ENCODE peak calls at places on chromosomes 13 and 19, in four cellular contexts. Y is IMR-90, R is K562, L is A549. M is an unnamed sample.

GRCh38 chr19:10228925-10229324 is 2.2 kb downstream of the S1PR2 start:
- DNase-seq in Y (peak; percentile 41), R (peak; percentile 69), L (peak; percentile 59), M (no peak)

GRCh38 chr19:33427801-33428626 is 54.5 kb downstream of the CEBPG start:
- DNase-seq in Y (no peak), R (no peak), L (no peak), M (no peak)

GRCh38 chr13:102940143-102940542 is 94.3 kb downstream of the ERCC5 start:
- DNase-seq in Y (no peak), R (no peak), L (no peak), M (no peak)

GRCh38 chr13:20544186-20544914 is 18.7 kb upstream of the CRYL1 start:
- DNase-seq in Y (no peak), R (no peak), L (no peak), M (no peak)

GRCh38 chr13:20359335-20359734 is 127.2 kb upstream of the GJB6 start:
- DNase-seq in Y (peak; percentile 99), R (no peak), L (peak; percentile 32), M (no peak)

GRCh38 chr19:5738423-5738822 is 18.0 kb downstream of the CATSPERD start:
- DNase-seq in Y (no peak), R (no peak), L (no peak), M (no peak)

GRCh38 chr13:64314286-64314685 is 2898.6 kb upstream of the PCDH20 start:
- DNase-seq in Y (peak; percentile 61), R (no peak), L (no peak), M (no peak)

GRCh38 chr19:45076851-45077730 is 813 bp upstream of the ZNF296 start:
- DNase-seq in Y (no peak), R (no peak), L (no peak), M (no peak)

GRCh38 chr13:102897371-102898138 is 51.7 kb downstream of the ERCC5 start:
- DNase-seq in Y (no peak), R (no peak), L (no peak), M (no peak)

GRCh38 chr19:38046254-38047047 is 139.4 kb downstream of the SIPA1L3 start:
- DNase-seq in Y (no peak), R (no peak), L (no peak), M (peak; percentile 80)

GRCh38 chr19:19650331-19650730 is 6.9 kb upstream of the GMIP start:
- DNase-seq in Y (no peak), R (no peak), L (no peak), M (no peak)

GRCh38 chr13:74306496-74306895 is 172.3 kb upstream of the KLF12 start:
- DNase-seq in Y (peak; percentile 45), R (no peak), L (no peak), M (no peak)

GRCh38 chr19:14395710-14396338 is 14.6 kb downstream of the ADGRE5 start:
- DNase-seq in Y (no peak), R (peak; percentile 5), L (no peak), M (no peak)

GRCh38 chr19:15323496-15324235 is 8.7 kb downstream of the BRD4 start:
- DNase-seq in Y (peak; percentile 53), R (peak; percentile 42), L (no peak), M (no peak)

GRCh38 chr13:97223711-97224461 is 1.8 kb downstream of the MBNL2 start:
- DNase-seq in Y (peak; percentile 96), R (peak; percentile 32), L (peak; percentile 25), M (no peak)

GRCh38 chr19:45368127-45368526 is 2.2 kb downstream of the ERCC2 start:
- DNase-seq in Y (no peak), R (no peak), L (no peak), M (no peak)

GRCh38 chr19:44734357-44734756 is 14.2 kb upstream of the BCL3 start:
- DNase-seq in Y (no peak), R (no peak), L (no peak), M (no peak)

GRCh38 chr19:36266375-36266961 is 51.6 kb downstream of the ZNF146 start:
- DNase-seq in Y (no peak), R (peak; percentile 88), L (no peak), M (no peak)

GRCh38 chr19:11693505-11694499 is 44.9 kb downstream of the ZNF823 start:
- DNase-seq in Y (peak; percentile 75), R (peak; percentile 21), L (no peak), M (no peak)

GRCh38 chr19:48608798-48609263 is 2.3 kb downstream of the SPACA4 start:
- DNase-seq in Y (no peak), R (peak; percentile 73), L (peak; percentile 88), M (no peak)

GRCh38 chr19:3721131-3721899 is 13.1 kb downstream of the TJP3 start:
- DNase-seq in Y (peak; percentile 75), R (peak; percentile 98), L (peak; percentile 68), M (no peak)

GRCh38 chr13:29887651-29888050 is 37.2 kb upstream of the UBL3 start:
- DNase-seq in Y (no peak), R (no peak), L (no peak), M (no peak)

GRCh38 chr13:113493315-113493951 is 2.9 kb upstream of the DCUN1D2 start:
- DNase-seq in Y (peak; percentile 99), R (peak; percentile 21), L (peak; percentile 67), M (peak; percentile 16)

GRCh38 chr13:69319659-69320058 is 788.0 kb upstream of the ATXN8OS start:
- DNase-seq in Y (no peak), R (no peak), L (no peak), M (no peak)

GRCh38 chr19:4359627-4360000 is 16.3 kb downstream of the MPND start:
- DNase-seq in Y (no peak), R (no peak), L (no peak), M (no peak)

GRCh38 chr13:49791753-49792549 is 531 bp downstream of the KPNA3 start:
- DNase-seq in Y (peak; percentile 36), R (peak; percentile 49), L (no peak), M (no peak)

GRCh38 chr13:28558126-28558525 is 63.2 kb upstream of the FLT1 start:
- DNase-seq in Y (peak; percentile 97), R (no peak), L (no peak), M (no peak)

GRCh38 chr19:45472557-45473365 is 5.0 kb downstream of the FOSB start:
- DNase-seq in Y (no peak), R (no peak), L (no peak), M (no peak)

GRCh38 chr13:32905864-32906180 is 110.4 kb upstream of the KL start:
- DNase-seq in Y (peak; percentile 19), R (no peak), L (no peak), M (no peak)

GRCh38 chr19:47275866-47276461 is 1.3 kb downstream of the INAFM1 start:
- DNase-seq in Y (peak; percentile 57), R (no peak), L (no peak), M (no peak)

GRCh38 chr13:36518707-36519106 is 86.4 kb downstream of the CCNA1 start:
- DNase-seq in Y (no peak), R (no peak), L (no peak), M (no peak)

GRCh38 chr19:50703915-50704548 is 15.6 kb downstream of the SHANK1 start:
- DNase-seq in Y (no peak), R (no peak), L (peak; percentile 68), M (no peak)

GRCh38 chr13:34793301-34793700 is 148.8 kb upstream of the NBEA start:
- DNase-seq in Y (no peak), R (no peak), L (no peak), M (no peak)

GRCh38 chr19:10621966-10622365 is 3.4 kb upstream of the SLC44A2 start:
- DNase-seq in Y (no peak), R (peak; percentile 3), L (no peak), M (no peak)

GRCh38 chr19:17073869-17074627 is 1.2 kb downstream of the HAUS8 start:
- DNase-seq in Y (peak; percentile 16), R (peak; percentile 43), L (no peak), M (no peak)

GRCh38 chr13:48954086-48954485 is 21.6 kb upstream of the FNDC3A start:
- DNase-seq in Y (peak; percentile 51), R (no peak), L (no peak), M (no peak)

GRCh38 chr13:31903072-31903815 is 128.3 kb upstream of the FRY start:
- DNase-seq in Y (no peak), R (no peak), L (no peak), M (no peak)

GRCh38 chr19:19212866-19213265 is 1.1 kb downstream of the NCAN start:
- DNase-seq in Y (no peak), R (no peak), L (no peak), M (no peak)

GRCh38 chr19:47239610-47240296 is 8.8 kb upstream of the BBC3 start:
- DNase-seq in Y (peak; percentile 47), R (no peak), L (no peak), M (no peak)

GRCh38 chr13:98650376-98651107 is 73.6 kb upstream of the STK24 start:
- DNase-seq in Y (no peak), R (no peak), L (no peak), M (no peak)

GRCh38 chr13:98648676-98649075 is 71.8 kb upstream of the STK24 start:
- DNase-seq in Y (no peak), R (no peak), L (no peak), M (no peak)

GRCh38 chr13:98648141-98648540 is 71.2 kb upstream of the STK24 start:
- DNase-seq in Y (no peak), R (no peak), L (no peak), M (no peak)

GRCh38 chr13:98649861-98650260 is 73.0 kb upstream of the STK24 start:
- DNase-seq in Y (no peak), R (no peak), L (no peak), M (no peak)

GRCh38 chr13:98647121-98647520 is 70.2 kb upstream of the STK24 start:
- DNase-seq in Y (no peak), R (no peak), L (no peak), M (no peak)
- TF ChIP-seq RAD21 in Y (no peak), R (no peak), L (no peak), M (no peak)

GRCh38 chr13:42876810-42877550 is 95.6 kb downstream of the FAM216B start:
- DNase-seq in Y (peak; percentile 66), R (no peak), L (no peak), M (no peak)
- TF ChIP-seq ELK1 in Y (no peak), R (no peak), L (no peak), M (no peak)

GRCh38 chr19:39405261-39405912 is 1.3 kb upstream of the ZFP36 start:
- DNase-seq in Y (no peak), R (no peak), L (no peak), M (no peak)

GRCh38 chr19:39401549-39402416 is 4.9 kb upstream of the ZFP36 start:
- DNase-seq in Y (peak; percentile 89), R (no peak), L (no peak), M (no peak)

GRCh38 chr19:39405930-39406655 is 554 bp upstream of the ZFP36 start:
- DNase-seq in Y (no peak), R (no peak), L (no peak), M (no peak)

GRCh38 chr19:39402417-39403297 is 4.0 kb upstream of the ZFP36 start:
- DNase-seq in Y (peak; percentile 93), R (peak; percentile 86), L (peak; percentile 75), M (peak; percentile 78)

GRCh38 chr19:39403331-39404312 is 3.0 kb upstream of the ZFP36 start:
- DNase-seq in Y (peak; percentile 99), R (peak; percentile 61), L (peak; percentile 98), M (no peak)
- TF ChIP-seq RAD21 in Y (peak; percentile 16), R (no peak), L (peak; percentile 33), M (no peak)

GRCh38 chr13:60613080-60613479 is 216.1 kb downstream of the TDRD3 start:
- DNase-seq in Y (no peak), R (no peak), L (no peak), M (no peak)

GRCh38 chr13:60611523-60611922 is 214.5 kb downstream of the TDRD3 start:
- DNase-seq in Y (no peak), R (no peak), L (no peak), M (no peak)

GRCh38 chr13:60617863-60618733 is 221.1 kb downstream of the TDRD3 start:
- DNase-seq in Y (peak; percentile 36), R (no peak), L (no peak), M (no peak)

GRCh38 chr13:60612593-60612992 is 215.6 kb downstream of the TDRD3 start:
- DNase-seq in Y (no peak), R (no peak), L (no peak), M (no peak)
- TF ChIP-seq ELK1 in Y (no peak), R (no peak), L (no peak), M (no peak)